ENCODE peak calls at places on chromosomes 12 and 14, in nine cellular contexts. R is AG09319; P is stomach; F is activated T-cell treated with anti-CD3 and anti-CD28 coated beads, Interleukin-2, amount 50 U/mL, for 1 hour; U is HS-5; G is GM20000; D is HEK293T; B is AG10803; Z is HTR-8/SVneo. O is an unnamed sample.

GRCh38 chr12:6942331-6942665 is 1.3 kb upstream of the RNU7-1 start:
- DNase-seq in R (no peak), P (no peak), G (no peak), Z (no peak), F (no peak), D (no peak), B (peak; percentile 26), U (no peak), O (no peak)

GRCh38 chr14:94575730-94576585 is 5.3 kb upstream of the SERPINA5 start:
- DNase-seq in F (no peak), B (peak; percentile 87), U (no peak), G (no peak), R (no peak), D (no peak), Z (no peak), P (peak; percentile 46), O (peak; percentile 18)

GRCh38 chr12:42730286-42730685 is 140.7 kb upstream of the PRICKLE1 start:
- DNase-seq in R (no peak), D (no peak), U (no peak), F (no peak), P (no peak), Z (no peak), B (no peak), G (no peak), O (no peak)

GRCh38 chr12:57726151-57726883 is 12.2 kb downstream of the AGAP2 start:
- DNase-seq in G (peak; percentile 55), F (no peak), U (peak; percentile 68), D (peak; percentile 92), B (peak; percentile 86), P (peak; percentile 74), Z (peak; percentile 96), R (peak; percentile 55), O (peak; percentile 95)

GRCh38 chr14:94599656-94600004 is 12.6 kb upstream of the SERPINA3 start:
- DNase-seq in R (no peak), F (no peak), P (no peak), G (no peak), Z (no peak), B (no peak), U (no peak), D (no peak), O (no peak)

GRCh38 chr12:89051065-89051677 is 301.1 kb downstream of the DUSP6 start:
- DNase-seq in G (peak; percentile 30), U (no peak), Z (peak; percentile 40), R (no peak), D (peak; percentile 43), P (no peak), B (peak; percentile 69), F (no peak), O (peak; percentile 70)

GRCh38 chr12:120709976-120710804 is at the start of gene UNC119B:
- DNase-seq in G (peak; percentile 92), F (peak; percentile 81), Z (peak; percentile 74), R (no peak), U (no peak), B (peak; percentile 47), P (peak; percentile 58), D (peak; percentile 83), O (peak; percentile 85)

GRCh38 chr12:92034858-92035401 is 110.7 kb downstream of the BTG1 start:
- DNase-seq in G (peak; percentile 32), D (no peak), F (peak; percentile 59), U (peak; percentile 61), R (peak; percentile 42), B (peak; percentile 89), Z (peak; percentile 33), P (peak; percentile 59), O (peak; percentile 66)

GRCh38 chr12:115817399-115817798 is 460.1 kb downstream of the MED13L start:
- DNase-seq in R (no peak), U (no peak), D (no peak), P (no peak), B (no peak), Z (no peak), F (no peak), G (no peak), O (no peak)

GRCh38 chr14:77154421-77154820 is 12.8 kb upstream of the ZDHHC22 start:
- DNase-seq in F (no peak), D (no peak), G (no peak), R (no peak), Z (no peak), B (no peak), U (no peak), P (no peak), O (no peak)

GRCh38 chr14:75453817-75454434 is 26.1 kb downstream of the JDP2 start:
- DNase-seq in D (no peak), P (no peak), R (no peak), F (no peak), B (no peak), Z (no peak), G (peak; percentile 79), U (no peak), O (no peak)

GRCh38 chr12:94150483-94151225 is 2.3 kb downstream of the PLXNC1 start:
- DNase-seq in F (peak; percentile 44), D (no peak), G (peak; percentile 55), U (no peak), Z (no peak), P (peak; percentile 31), B (no peak), R (no peak), O (no peak)

GRCh38 chr14:101276309-101277091 is 284.8 kb upstream of the DIO3 start:
- DNase-seq in P (no peak), G (no peak), D (no peak), B (no peak), F (no peak), R (no peak), U (no peak), Z (no peak), O (no peak)

GRCh38 chr14:101076451-101077220 is 173.1 kb upstream of the RTL1 start:
- DNase-seq in D (no peak), R (no peak), U (no peak), P (peak; percentile 23), G (no peak), B (no peak), F (no peak), Z (no peak), O (no peak)

GRCh38 chr12:6383572-6384498 is at the start of gene LTBR:
- DNase-seq in R (peak; percentile 90), F (no peak), U (peak; percentile 63), D (no peak), P (peak; percentile 97), G (peak; percentile 59), Z (peak; percentile 93), B (peak; percentile 95), O (peak; percentile 95)

GRCh38 chr14:32004300-32004699 is 72.8 kb upstream of the ARHGAP5 start:
- DNase-seq in R (no peak), D (no peak), G (no peak), U (peak; percentile 46), P (no peak), Z (no peak), F (no peak), B (peak; percentile 76), O (peak; percentile 88)

O was measured in AG08395.